ENCODE peak calls at places on chromosomes 6 and 20, in six cellular contexts. Y is right atrium auricular region, X is EH, C is AG20443, P is SK-N-DZ, B is PC-3. O is an unnamed sample.

GRCh38 chr6:107532707-107533106 is 42.8 kb downstream of the SOBP start:
- DNase-seq in Y (peak), X (no peak), C (no peak), P (no peak), B (no peak), O (no peak)

GRCh38 chr20:37986873-37987601 is 46.2 kb downstream of the TTI1 start:
- DNase-seq in Y (peak), X (peak), C (peak), P (no peak), B (peak), O (no peak)

GRCh38 chr6:114844359-114844758 is 501.5 kb upstream of the HS3ST5 start:
- DNase-seq in Y (no peak), X (no peak), C (no peak), P (no peak), B (no peak), O (no peak)

GRCh38 chr6:4774715-4775590 is 1.3 kb upstream of the CDYL start:
- DNase-seq in Y (no peak), X (no peak), C (peak), P (peak), B (no peak), O (no peak)

GRCh38 chr6:167329014-167329413 is 4.1 kb downstream of the TTLL2 start:
- DNase-seq in Y (no peak), X (no peak), C (no peak), P (no peak), B (no peak), O (no peak)

GRCh38 chr20:18739785-18740184 is 73.8 kb upstream of the SCP2D1 start:
- DNase-seq in Y (no peak), X (peak), C (peak), P (peak), B (no peak), O (no peak)

GRCh38 chr6:44701637-44702101 is 314.2 kb downstream of the CDC5L start:
- DNase-seq in Y (no peak), X (peak), C (peak), P (no peak), B (no peak), O (no peak)

GRCh38 chr6:165245716-165246115 is 63.7 kb downstream of the C6orf118 start:
- DNase-seq in Y (no peak), X (no peak), C (no peak), P (no peak), B (peak), O (no peak)

GRCh38 chr20:58606184-58606583 is 44.9 kb upstream of the STX16 start:
- DNase-seq in Y (no peak), X (no peak), C (no peak), P (no peak), B (no peak), O (no peak)

GRCh38 chr6:170471458-170471857 is 81.6 kb downstream of the PSMB1 start:
- DNase-seq in Y (no peak), X (no peak), C (no peak), P (no peak), B (no peak), O (no peak)

GRCh38 chr6:71288228-71289038 is at the start of gene OGFRL1:
- DNase-seq in Y (peak), X (peak), C (peak), P (peak), B (peak), O (peak)

GRCh38 chr6:84618836-84619235 is 145.6 kb downstream of the TBX18 start:
- DNase-seq in Y (no peak), X (peak), C (peak), P (no peak), B (peak), O (peak)

GRCh38 chr20:45090481-45090880 is 10.4 kb downstream of the KCNS1 start:
- DNase-seq in Y (no peak), X (peak), C (no peak), P (no peak), B (no peak), O (no peak)

GRCh38 chr20:17708675-17709360 is 9.1 kb downstream of the BANF2 start:
- DNase-seq in Y (no peak), X (no peak), C (no peak), P (no peak), B (no peak), O (no peak)

GRCh38 chr6:90083891-90084290 is 189.6 kb downstream of the GJA10 start:
- DNase-seq in Y (no peak), X (no peak), C (no peak), P (no peak), B (no peak), O (no peak)

GRCh38 chr6:10591411-10592160 is 70.4 kb downstream of the GCNT2 start:
- DNase-seq in Y (no peak), X (no peak), C (no peak), P (no peak), B (no peak), O (no peak)

GRCh38 chr6:125952764-125953501 is 3.6 kb upstream of the HINT3 start:
- DNase-seq in Y (no peak), X (peak), C (peak), P (no peak), B (peak), O (no peak)

GRCh38 chr6:137926207-137926731 is 59.2 kb downstream of the TNFAIP3 start:
- DNase-seq in Y (no peak), X (peak), C (peak), P (no peak), B (peak), O (no peak)

GRCh38 chr6:43911625-43912577 is 141.9 kb downstream of the VEGFA start:
- DNase-seq in Y (no peak), X (no peak), C (no peak), P (peak), B (no peak), O (no peak)

GRCh38 chr6:166771701-166772100 is 144.7 kb upstream of the RPS6KA2 start:
- DNase-seq in Y (peak), X (no peak), C (no peak), P (no peak), B (no peak), O (no peak)

GRCh38 chr6:130093546-130093945 is 75.2 kb downstream of the L3MBTL3 start:
- DNase-seq in Y (no peak), X (no peak), C (no peak), P (no peak), B (no peak), O (no peak)